ENCODE peak calls at places on chromosomes 4 and X, in ten cellular contexts. K is fibroblast of the aortic adventitia, G is AG04449, W is A549, O is pancreas, D is stomach, M is OCI-LY7, B is BJ, T is Peyer's patch, A is activated B cell treated with CpG ODN at 0.5 μM for 24 hours. I is an unnamed sample.

GRCh38 chrX:149521438-149521837 is 16.3 kb upstream of the IDS start:
- DNase-seq in B (no peak), O (no peak), T (no peak), K (no peak), A (no peak), D (no peak), M (no peak), W (no peak), G (no peak), I (no peak)

GRCh38 chr4:56240554-56241190 is 146.6 kb downstream of the AASDH start:
- DNase-seq in O (no peak), D (no peak), W (no peak), G (no peak), A (no peak), T (no peak), B (no peak), K (no peak), M (no peak), I (no peak)

GRCh38 chrX:109655802-109656201 is 30.8 kb upstream of the KCNE5 start:
- DNase-seq in T (no peak), O (no peak), D (no peak), G (no peak), M (no peak), B (no peak), W (no peak), K (no peak), A (no peak), I (no peak)

GRCh38 chrX:136754641-136755040 is 26.1 kb downstream of the ARHGEF6 start:
- DNase-seq in A (no peak), G (no peak), W (no peak), K (no peak), O (no peak), T (no peak), D (no peak), M (no peak), B (no peak), I (no peak)

GRCh38 chr4:45063166-45063565 is 336.8 kb upstream of the GNPDA2 start:
- DNase-seq in O (no peak), D (no peak), M (no peak), W (no peak), G (no peak), K (no peak), A (no peak), B (no peak), T (no peak), I (no peak)

GRCh38 chr4:39664828-39665731 is 26.4 kb upstream of the SMIM14 start:
- DNase-seq in W (no peak), A (no peak), M (no peak), D (no peak), O (no peak), B (no peak), K (peak; percentile 46), T (no peak), G (no peak), I (no peak)

GRCh38 chr4:158458271-158458895 is 63.3 kb upstream of the RXFP1 start:
- DNase-seq in T (no peak), A (no peak), K (no peak), M (no peak), W (no peak), B (no peak), G (no peak), D (no peak), O (no peak), I (no peak)

GRCh38 chrX:110442631-110443030 is 84.0 kb downstream of the RTL9 start:
- DNase-seq in D (no peak), O (no peak), A (no peak), K (peak; percentile 14), M (peak; percentile 8), G (no peak), B (no peak), T (no peak), W (peak; percentile 46), I (no peak)

GRCh38 chrX:9135901-9136510 is 102.1 kb upstream of the FAM9B start:
- DNase-seq in G (no peak), B (no peak), D (no peak), M (no peak), T (no peak), A (no peak), K (peak; percentile 75), W (no peak), O (no peak), I (no peak)

GRCh38 chr4:107153228-107153627 is 117.1 kb upstream of the DKK2 start:
- DNase-seq in G (no peak), M (no peak), W (no peak), D (no peak), B (no peak), K (peak; percentile 33), T (no peak), A (no peak), O (no peak), I (no peak)

GRCh38 chr4:106253364-106254129 is 62.5 kb downstream of the TBCK start:
- DNase-seq in A (no peak), B (no peak), M (no peak), W (no peak), K (no peak), O (no peak), G (no peak), T (no peak), D (no peak), I (no peak)

GRCh38 chr4:99209671-99210070 is 9.4 kb downstream of the ADH6 start:
- DNase-seq in A (no peak), K (peak; percentile 91), M (no peak), D (no peak), G (no peak), B (peak; percentile 37), W (no peak), T (no peak), O (no peak), I (no peak)

GRCh38 chrX:95040104-95040503 is 1366.1 kb downstream of the FAM133A start:
- DNase-seq in A (no peak), D (no peak), K (no peak), B (no peak), G (no peak), T (no peak), W (no peak), O (no peak), M (no peak), I (no peak)

GRCh38 chr4:150514709-150515108 is 67.2 kb upstream of the MAB21L2 start:
- DNase-seq in M (no peak), B (no peak), K (no peak), W (no peak), O (no peak), T (no peak), D (no peak), G (no peak), A (no peak), I (no peak)

GRCh38 chr4:89954906-89955305 is 60.3 kb downstream of the MMRN1 start:
- DNase-seq in T (no peak), O (no peak), M (no peak), A (no peak), W (no peak), D (no peak), B (no peak), G (no peak), K (no peak), I (no peak)

GRCh38 chr4:182369211-182369610 is 126.0 kb downstream of the TENM3 start:
- DNase-seq in D (no peak), T (no peak), A (no peak), G (peak; percentile 16), K (peak; percentile 19), W (no peak), M (no peak), B (peak; percentile 2), O (no peak), I (no peak)

DNA sequence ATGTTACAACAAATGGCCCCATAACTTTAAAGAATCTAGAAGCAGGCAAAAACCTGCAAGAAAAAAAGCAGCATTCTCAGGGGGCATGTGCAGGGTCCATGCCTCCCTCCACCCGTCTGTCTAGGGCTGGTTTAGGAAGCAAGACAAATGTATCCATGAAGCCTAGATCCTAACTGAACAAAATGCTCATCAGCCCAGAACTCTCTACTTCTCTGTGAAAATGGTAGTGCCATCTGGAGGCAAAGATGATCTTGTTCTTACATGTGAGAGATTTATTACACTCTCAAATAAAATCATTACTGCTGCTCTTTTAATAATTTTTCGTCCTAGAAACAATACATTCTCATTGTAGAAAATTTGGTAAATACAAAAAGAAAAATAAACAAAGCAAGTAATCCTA is 26.7 kb downstream of the NR3C2 start:
- DNase-seq in T (no peak), K (peak; percentile 17), G (no peak), O (no peak), D (no peak), M (peak; percentile 12), B (no peak), A (no peak), W (no peak), I (no peak)
- TF ChIP-seq CTCF in T (no peak), K (no peak), G (no peak), O (no peak), D (no peak), M (peak; percentile 36), B (no peak), A (no peak), W (no peak), I (no peak)

GRCh38 chrX:56783450-56783831 is 54.4 kb downstream of the NBDY start:
- DNase-seq in O (peak; percentile 80), T (peak; percentile 72), G (no peak), A (no peak), K (peak; percentile 89), B (no peak), M (no peak), D (peak; percentile 77), W (no peak), I (peak; percentile 60)
- TF ChIP-seq CTCF in O (peak; percentile 15), T (no peak), G (no peak), A (no peak), K (peak; percentile 41), B (no peak), M (no peak), D (no peak), W (no peak), I (peak; percentile 41)

GRCh38 chr4:112853662-112854256 is 195.7 kb upstream of the ANK2 start:
- DNase-seq in T (no peak), O (no peak), W (no peak), A (no peak), M (no peak), D (no peak), K (peak; percentile 28), G (no peak), B (no peak), I (no peak)
- TF ChIP-seq CTCF in T (no peak), O (no peak), W (peak; percentile 28), A (no peak), M (peak; percentile 71), D (no peak), K (peak; percentile 57), G (peak; percentile 31), B (peak; percentile 27), I (peak; percentile 38)

GRCh38 chrX:10327651-10328050 is 170.9 kb downstream of the CLCN4 start:
- DNase-seq in M (no peak), O (no peak), B (no peak), A (no peak), K (no peak), W (peak; percentile 24), G (no peak), T (no peak), D (no peak), I (no peak)

GRCh38 chrX:10325606-10326005 is 168.8 kb downstream of the CLCN4 start:
- DNase-seq in A (no peak), D (no peak), T (no peak), O (no peak), G (peak; percentile 1), W (no peak), K (peak; percentile 59), M (no peak), B (no peak), I (no peak)

GRCh38 chrX:10329984-10330383 is 173.2 kb downstream of the CLCN4 start:
- DNase-seq in G (no peak), A (no peak), W (no peak), O (no peak), T (no peak), D (no peak), K (no peak), B (no peak), M (no peak), I (no peak)

GRCh38 chrX:10326578-10326977 is 169.8 kb downstream of the CLCN4 start:
- DNase-seq in G (no peak), O (no peak), T (no peak), A (no peak), M (peak; percentile 8), D (no peak), K (peak; percentile 39), B (no peak), W (peak; percentile 13), I (peak; percentile 4)
- TF ChIP-seq CTCF in G (peak; percentile 39), O (no peak), T (peak; percentile 11), A (no peak), M (peak; percentile 55), D (no peak), K (peak; percentile 37), B (peak; percentile 43), W (peak; percentile 59), I (peak; percentile 41)

I was measured in AG09319.